ENCODE peak calls at places on chromosomes 5 and 9, in four cellular contexts. B is NAMALWA, N is HuH-7.5, K is neural crest cell. D is an unnamed sample.

GRCh38 chr9:137253717-137254623 is 1.2 kb upstream of the NELFB start:
- DNase-seq in N (no peak), K (no peak), B (no peak), D (no peak)

GRCh38 chr5:141941307-141941706 is 16.7 kb downstream of the PCDH12 start:
- DNase-seq in N (no peak), B (no peak), K (no peak), D (no peak)

GRCh38 chr5:124103671-124104070 is 591.7 kb downstream of the CSNK1G3 start:
- DNase-seq in N (no peak), B (no peak), K (no peak), D (no peak)

GRCh38 chr9:137945581-137945980 is 68.0 kb downstream of the CACNA1B start:
- DNase-seq in K (no peak), N (no peak), B (no peak), D (no peak)

GRCh38 chr5:111404270-111404769 is 108.0 kb downstream of the STARD4 start:
- DNase-seq in N (peak), K (no peak), B (no peak), D (no peak)

GRCh38 chr9:133105461-133105770 is 15.6 kb downstream of the RALGDS start:
- DNase-seq in N (no peak), K (no peak), B (no peak), D (no peak)

GRCh38 chr9:92133949-92134604 is 18.9 kb upstream of the SPTLC1 start:
- DNase-seq in B (peak), N (peak), K (peak), D (peak)

GRCh38 chr5:33675958-33676464 is 215.8 kb downstream of the ADAMTS12 start:
- DNase-seq in N (no peak), K (no peak), B (peak), D (no peak)

GRCh38 chr5:168188182-168188581 is 103.3 kb upstream of the WWC1 start:
- DNase-seq in K (no peak), B (no peak), N (no peak), D (no peak)

GRCh38 chr5:60101561-60101960 is 208.0 kb upstream of the PDE4D start:
- DNase-seq in K (no peak), N (no peak), B (no peak), D (no peak)

GRCh38 chr5:145834917-145835838 is at the start of gene PRELID2:
- DNase-seq in B (no peak), K (peak), N (peak), D (peak)

GRCh38 chr9:123473226-123473625 is 117.2 kb downstream of the CRB2 start:
- DNase-seq in B (no peak), N (no peak), K (no peak), D (no peak)

GRCh38 chr9:137172907-137173794 is 1.3 kb upstream of the TMEM210 start:
- DNase-seq in K (no peak), B (peak), N (no peak), D (no peak)

GRCh38 chr9:99590879-99591278 is 230.8 kb upstream of the NR4A3 start:
- DNase-seq in B (peak), N (no peak), K (no peak), D (no peak)

GRCh38 chr5:140295414-140295813 is 7.5 kb downstream of the PFDN1 start:
- DNase-seq in N (no peak), K (no peak), B (peak), D (peak)

GRCh38 chr5:2381861-2382260 is 369.6 kb downstream of the IRX2 start:
- DNase-seq in K (no peak), N (no peak), B (no peak), D (no peak)

GRCh38 chr9:93128011-93128714 is 5.9 kb downstream of the NINJ1 start:
- DNase-seq in K (no peak), N (no peak), B (no peak), D (no peak)

GRCh38 chr5:158770506-158770905 is 329.2 kb downstream of the EBF1 start:
- DNase-seq in K (no peak), N (no peak), B (peak), D (peak)

GRCh38 chr9:22108581-22109370 is 99.7 kb upstream of the CDKN2B start:
- DNase-seq in B (no peak), K (no peak), N (no peak), D (no peak)

GRCh38 chr5:676699-677076 is 16.5 kb downstream of the TPPP start:
- DNase-seq in N (no peak), K (no peak), B (no peak), D (no peak)

GRCh38 chr5:96146675-96147074 is 185.0 kb upstream of the ELL2 start:
- DNase-seq in B (peak), N (no peak), K (no peak), D (no peak)

GRCh38 chr5:163386352-163386751 is 51.0 kb upstream of the CCNG1 start:
- DNase-seq in N (no peak), K (no peak), B (no peak), D (no peak)

GRCh38 chr9:18626046-18626698 is 152.2 kb downstream of the ADAMTSL1 start:
- DNase-seq in N (no peak), K (no peak), B (no peak), D (no peak)

GRCh38 chr5:93622240-93622885 is 39.3 kb downstream of the NR2F1 start:
- DNase-seq in N (no peak), K (no peak), B (peak), D (no peak)

GRCh38 chr5:175478384-175479124 is at the start of gene SFXN1:
- DNase-seq in N (peak), B (peak), K (peak), D (peak)

GRCh38 chr9:110261631-110262030 is 5.3 kb upstream of the TXN start:
- DNase-seq in K (no peak), N (no peak), B (no peak), D (no peak)

GRCh38 chr5:75952963-75953362 is 130.2 kb upstream of the SV2C start:
- DNase-seq in K (no peak), B (no peak), N (no peak), D (no peak)

GRCh38 chr9:25613709-25614108 is 64.5 kb downstream of the TUSC1 start:
- DNase-seq in N (no peak), K (no peak), B (no peak), D (no peak)

GRCh38 chr5:170305016-170305645 is 7.6 kb upstream of the LCP2 start:
- DNase-seq in K (no peak), N (no peak), B (no peak), D (no peak)

GRCh38 chr5:86757824-86758223 is 140.1 kb downstream of the COX7C start:
- DNase-seq in B (no peak), K (no peak), N (no peak), D (peak)